ENCODE peak calls at places on chromosomes 16 and 17, in four cellular contexts. X, Y, V and C are unnamed samples.
A peak's percentile ranks its signal among the peaks of the same experiment; 100 is the strongest.

GRCh38 chr17:19317359-19318095 is 45.0 kb downstream of the B9D1 start:
- DNase-seq in Y (peak; percentile 89), X (peak; percentile 57), V (peak; percentile 91), C (no peak)

GRCh38 chr16:35750701-35751104 is 2291.3 kb downstream of the TP53TG3F start:
- DNase-seq in V (no peak), Y (no peak), X (no peak), C (no peak)

GRCh38 chr16:89613101-89613953 is at the start of gene DPEP1:
- DNase-seq in X (no peak), V (no peak), Y (no peak), C (no peak)

GRCh38 chr16:16163571-16163970 is 59.7 kb downstream of the ABCC6 start:
- DNase-seq in X (no peak), V (no peak), Y (no peak), C (no peak)

GRCh38 chr17:79730769-79731483 is at the start of gene ENPP7:
- DNase-seq in V (no peak), X (no peak), Y (peak; percentile 42), C (no peak)

GRCh38 chr17:17446666-17447155 is 30.1 kb upstream of the MED9 start:
- DNase-seq in X (no peak), V (no peak), Y (no peak), C (no peak)

GRCh38 chr17:77946900-77947643 is 11.4 kb upstream of the TNRC6C start:
- DNase-seq in Y (no peak), V (no peak), X (no peak), C (no peak)

GRCh38 chr17:9002610-9003354 is 18.5 kb upstream of the NTN1 start:
- DNase-seq in V (peak; percentile 30), Y (no peak), X (no peak), C (no peak)

GRCh38 chr16:50529334-50529733 is 18.9 kb upstream of the NKD1 start:
- DNase-seq in X (no peak), Y (no peak), V (no peak), C (no peak)

GRCh38 chr16:15855704-15856003 is 1.2 kb downstream of the MYH11 start:
- DNase-seq in V (no peak), X (no peak), Y (no peak), C (no peak)

GRCh38 chr17:77495575-77495974 is 354.8 kb downstream of the SEC14L1 start:
- DNase-seq in X (no peak), Y (no peak), V (no peak), C (no peak)

GRCh38 chr17:36183001-36183810 is 6.8 kb upstream of the TBC1D3B start:
- DNase-seq in X (peak; percentile 39), V (peak; percentile 78), Y (peak; percentile 37), C (no peak)

GRCh38 chr16:27314986-27315332 is 1.2 kb downstream of the IL4R start:
- DNase-seq in X (no peak), Y (no peak), V (no peak), C (no peak)

GRCh38 chr17:78365561-78366108 is 5.8 kb upstream of the SOCS3 start:
- DNase-seq in X (no peak), V (peak; percentile 73), Y (peak; percentile 68), C (no peak)

GRCh38 chr16:78629173-78629572 is 529.7 kb downstream of the WWOX start:
- DNase-seq in X (no peak), V (peak; percentile 55), Y (no peak), C (no peak)

GRCh38 chr17:73412914-73413313 is 101.1 kb upstream of the CDC42EP4 start:
- DNase-seq in V (no peak), Y (no peak), X (no peak), C (no peak)

GRCh38 chr17:10210151-10210574 is 11.8 kb upstream of the GAS7 start:
- DNase-seq in V (peak; percentile 20), Y (no peak), X (no peak), C (no peak)

GRCh38 chr17:12928736-12929135 is 89.1 kb downstream of the ELAC2 start:
- DNase-seq in Y (peak; percentile 29), V (peak; percentile 33), X (no peak), C (no peak)

GRCh38 chr17:49862781-49863331 is 15.0 kb upstream of the TAC4 start:
- DNase-seq in X (no peak), V (no peak), Y (peak; percentile 79), C (no peak)

GRCh38 chr17:17435323-17435722 is 41.5 kb upstream of the MED9 start:
- DNase-seq in X (no peak), Y (peak; percentile 80), V (peak; percentile 93), C (no peak)

GRCh38 chr17:47057831-47058230 is 78.8 kb upstream of the RPRML start:
- DNase-seq in X (no peak), Y (no peak), V (no peak), C (no peak)

GRCh38 chr17:9918804-9919352 is 13.8 kb upstream of the RCVRN start:
- DNase-seq in X (no peak), Y (no peak), V (no peak), C (no peak)

GRCh38 chr17:57875109-57876022 is 25.5 kb upstream of the MRPS23 start:
- DNase-seq in X (peak; percentile 90), Y (peak; percentile 93), V (peak; percentile 99), C (no peak)

GRCh38 chr16:6231351-6231750 is 1101.3 kb upstream of the RBFOX1 start:
- DNase-seq in V (no peak), Y (no peak), X (no peak), C (no peak)

GRCh38 chr17:69552986-69553667 is 138.6 kb downstream of the MAP2K6 start:
- DNase-seq in X (no peak), Y (no peak), V (no peak), C (no peak)

GRCh38 chr16:80932725-80933124 is 74.0 kb downstream of the CMC2 start:
- DNase-seq in Y (no peak), X (no peak), V (peak; percentile 92), C (no peak)

GRCh38 chr17:16953841-16954240 is 18.1 kb downstream of the TNFRSF13B start:
- DNase-seq in Y (no peak), X (no peak), V (no peak), C (no peak)

GRCh38 chr17:79803997-79804855 is 7.3 kb upstream of the CBX8 start:
- DNase-seq in V (no peak), Y (no peak), X (no peak), C (no peak)

GRCh38 chr17:48127371-48128051 is 19.9 kb downstream of the SNX11 start:
- DNase-seq in V (peak; percentile 52), Y (no peak), X (peak; percentile 57), C (peak; percentile 68)

GRCh38 chr17:20063665-20064648 is 54.8 kb downstream of the SPECC1 start:
- DNase-seq in Y (no peak), X (peak; percentile 33), V (peak; percentile 88), C (peak; percentile 55)

GRCh38 chr17:45143101-45143670 is 5.1 kb upstream of the HEXIM1 start:
- DNase-seq in X (no peak), Y (no peak), V (no peak), C (no peak)

GRCh38 chr17:14061666-14062560 is 7.4 kb upstream of the COX10 start:
- DNase-seq in Y (no peak), V (peak; percentile 93), X (no peak), C (peak; percentile 36)

GRCh38 chr17:49471089-49471683 is 23.9 kb upstream of the NGFR start:
- DNase-seq in X (no peak), Y (peak; percentile 16), V (no peak), C (no peak)

GRCh38 chr17:4988168-4988567 is 693 bp upstream of the CAMTA2 start:
- DNase-seq in X (no peak), Y (no peak), V (no peak), C (no peak)

GRCh38 chr16:4525634-4526277 is 12.8 kb downstream of the CDIP1 start:
- DNase-seq in V (no peak), Y (no peak), X (no peak), C (no peak)

GRCh38 chr16:87207509-87207908 is 109.7 kb downstream of the C16orf95 start:
- DNase-seq in Y (no peak), V (peak; percentile 89), X (no peak), C (no peak)

GRCh38 chr17:21263351-21263750 is 10.1 kb upstream of the NATD1 start:
- DNase-seq in X (no peak), Y (no peak), V (peak; percentile 65), C (peak; percentile 86)

GRCh38 chr17:67411396-67411795 is 34.3 kb downstream of the PITPNC1 start:
- DNase-seq in X (no peak), Y (no peak), V (no peak), C (no peak)

GRCh38 chr17:31903401-31903800 is 1.9 kb upstream of the UTP6 start:
- DNase-seq in V (no peak), X (no peak), Y (no peak), C (no peak)

GRCh38 chr16:87305505-87306391 is 11.4 kb downstream of the C16orf95 start:
- DNase-seq in V (no peak), X (no peak), Y (no peak), C (no peak)

GRCh38 chr16:8958344-8958808 is 5.3 kb downstream of the USP7 start:
- DNase-seq in V (peak; percentile 75), X (no peak), Y (no peak), C (no peak)
- TF ChIP-seq EZH2 in V (no peak), X (no peak), Y (no peak), C (no peak)

DNA sequence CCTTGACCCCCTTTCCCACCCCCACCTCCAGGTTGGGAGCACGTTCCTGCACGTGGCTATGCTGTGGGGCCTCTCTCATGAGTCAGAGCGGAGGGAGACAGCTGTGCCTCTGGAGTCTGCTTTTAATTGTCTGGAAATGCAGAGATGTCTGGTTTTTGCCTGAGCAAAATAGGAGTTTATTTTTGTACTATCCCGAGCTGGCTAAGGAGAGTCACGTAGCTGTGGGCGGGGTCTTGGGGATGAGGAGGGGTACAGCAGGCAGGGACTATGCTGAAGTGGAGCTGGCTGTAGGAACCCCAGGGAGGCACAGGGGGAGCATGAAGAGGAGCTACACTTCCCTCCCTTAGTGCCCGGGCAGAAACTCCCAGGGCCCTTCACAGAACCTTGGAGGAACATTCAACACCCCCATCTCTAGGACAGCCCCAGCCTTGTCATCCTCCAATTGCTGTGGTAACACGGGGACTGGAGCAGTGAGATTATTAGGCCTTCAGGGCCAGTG is 44.7 kb upstream of the LGALS9 start:
- DNase-seq in Y (no peak), V (peak; percentile 89), X (no peak), C (no peak)
- TF ChIP-seq CTCF in Y (no peak), V (no peak), X (no peak), C (no peak)

GRCh38 chr17:39461911-39462641 is 790 bp downstream of the CDK12 start:
- DNase-seq in V (peak; percentile 48), Y (peak; percentile 36), X (no peak), C (no peak)
- H2AFZ ChIP-seq in V (peak overlapping the region; percentile 40), Y (no peak overlapping the region), X (no peak overlapping the region), C (peak overlapping the region; percentile 90)

DNA sequence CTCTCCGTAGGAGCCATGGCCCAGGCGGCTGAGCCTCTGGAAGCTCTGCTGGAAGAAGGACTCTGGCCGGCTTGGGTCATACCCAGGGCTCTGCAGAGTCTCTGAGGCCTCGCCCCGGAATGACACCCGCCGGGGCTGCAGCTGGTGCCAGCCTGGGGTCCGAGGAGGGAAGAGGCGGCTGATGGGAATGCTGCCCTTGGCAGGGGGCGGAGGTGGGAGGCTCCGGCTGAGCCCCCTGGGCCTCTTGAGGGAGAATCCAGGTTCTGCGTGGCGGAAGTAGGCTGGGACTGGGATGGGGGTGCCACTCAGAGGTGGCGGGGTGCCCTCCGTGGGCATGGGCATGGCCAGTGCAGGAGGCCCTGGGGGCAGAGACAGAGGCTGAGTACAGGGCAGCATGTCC is 3.6 kb downstream of the PKMYT1 start:
- DNase-seq in X (no peak), V (no peak), Y (no peak), C (no peak)
- TF ChIP-seq EZH2 in X (no peak), V (no peak), Y (no peak), C (no peak)